ENCODE peak calls at places on chromosomes 16 and 17, in six cellular contexts. O, I, Y, F, D and V are unnamed samples.

GRCh38 chr16:10408824-10409381 is 23.0 kb downstream of the ATF7IP2 start:
- DNase-seq in O (no peak), I (no peak), Y (no peak), F (no peak), D (no peak), V (no peak)

GRCh38 chr17:79205688-79206205 is 131.1 kb downstream of the ENGASE start:
- DNase-seq in O (no peak), I (no peak), Y (no peak), F (no peak), D (no peak), V (no peak)

GRCh38 chr17:64196626-64197025 is 66.4 kb downstream of the TEX2 start:
- DNase-seq in O (no peak), I (no peak), Y (no peak), F (no peak), D (no peak), V (no peak)

GRCh38 chr17:28396635-28397239 is 9.3 kb downstream of the SLC46A1 start:
- DNase-seq in O (no peak), I (no peak), Y (no peak), F (no peak), D (no peak), V (no peak)

GRCh38 chr16:11511801-11512200 is 74.9 kb downstream of the LITAF start:
- DNase-seq in O (no peak), I (no peak), Y (no peak), F (no peak), D (no peak), V (no peak)

GRCh38 chr17:46949291-46950174 is 26.6 kb downstream of the GOSR2 start:
- DNase-seq in O (no peak), I (no peak), Y (no peak), F (no peak), D (no peak), V (no peak)

GRCh38 chr17:42849451-42850157 is 1.4 kb upstream of the AOC3 start:
- DNase-seq in O (no peak), I (no peak), Y (no peak), F (no peak), D (no peak), V (no peak)

GRCh38 chr17:82748756-82749155 is 3.1 kb upstream of the TBCD start:
- DNase-seq in O (no peak), I (no peak), Y (no peak), F (no peak), D (no peak), V (peak; percentile 49)

GRCh38 chr16:14325921-14326401 is 254.8 kb downstream of the MRTFB start:
- DNase-seq in O (no peak), I (no peak), Y (peak; percentile 49), F (no peak), D (no peak), V (no peak)

GRCh38 chr16:1909661-1910231 is 8.5 kb downstream of the HS3ST6 start:
- DNase-seq in O (no peak), I (no peak), Y (peak; percentile 46), F (no peak), D (peak; percentile 82), V (peak; percentile 79)

GRCh38 chr17:12990926-12991325 is 26.9 kb downstream of the ELAC2 start:
- DNase-seq in O (no peak), I (no peak), Y (no peak), F (no peak), D (no peak), V (no peak)

GRCh38 chr17:54408741-54409140 is 491.9 kb upstream of the TOM1L1 start:
- DNase-seq in O (no peak), I (no peak), Y (no peak), F (no peak), D (no peak), V (no peak)

GRCh38 chr17:54404259-54404658 is 496.4 kb upstream of the TOM1L1 start:
- DNase-seq in O (no peak), I (no peak), Y (no peak), F (no peak), D (no peak), V (no peak)

DNA sequence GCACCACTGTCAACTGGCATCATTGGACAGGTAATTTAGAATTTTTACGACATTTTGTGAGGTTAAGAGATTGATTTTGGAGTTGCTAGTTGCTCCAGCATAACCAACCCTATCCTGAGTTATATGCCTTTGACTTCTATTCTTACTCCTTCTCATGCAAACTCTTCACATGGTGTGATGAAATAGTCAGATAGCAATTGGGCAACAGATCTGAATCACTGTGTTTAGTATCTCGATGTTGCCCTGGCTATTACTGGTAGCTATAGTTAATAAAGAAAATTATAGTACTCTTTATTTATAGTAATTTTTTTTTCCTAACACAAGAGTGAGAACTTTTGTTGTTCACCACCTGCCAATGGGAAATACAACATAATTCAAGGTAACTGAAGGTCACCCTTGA is 494.8 kb upstream of the TOM1L1 start:
- DNase-seq in O (no peak), I (no peak), Y (no peak), F (no peak), D (no peak), V (no peak)
- H3K9me3 ChIP-seq in O (no peaks in the 10 kb centered on the region), I (no peaks in the 10 kb centered on the region), Y (no peaks in the 10 kb centered on the region), F (no peaks in the 10 kb centered on the region), D (no peaks in the 10 kb centered on the region), V (peaks cover 29% of the 10 kb centered on the region)

GRCh38 chr16:31132979-31133599 is 2.4 kb downstream of the PRSS8 start:
- DNase-seq in O (no peak), I (no peak), Y (no peak), F (no peak), D (no peak), V (no peak)

GRCh38 chr16:31135535-31136286 is at the start of gene PRSS8:
- DNase-seq in O (no peak), I (no peak), Y (no peak), F (no peak), D (peak; percentile 97), V (peak; percentile 95)

GRCh38 chr16:31136287-31136662 is 748 bp upstream of the PRSS8 start:
- DNase-seq in O (no peak), I (no peak), Y (no peak), F (no peak), D (no peak), V (no peak)

GRCh38 chr16:31134091-31134571 is 1.4 kb downstream of the PRSS8 start:
- DNase-seq in O (no peak), I (no peak), Y (peak; percentile 84), F (no peak), D (peak; percentile 27), V (no peak)

GRCh38 chr16:31134625-31135534 is 647 bp downstream of the PRSS8 start:
- DNase-seq in O (no peak), I (no peak), Y (peak; percentile 64), F (no peak), D (peak; percentile 80), V (peak; percentile 80)
- TF ChIP-seq CTCF in O (no peak), I (no peak), Y (no peak), F (no peak), D (peak; percentile 10), V (no peak)

GRCh38 chr16:35201151-35201550 is 1741.7 kb downstream of the TP53TG3F start:
- DNase-seq in O (no peak), I (no peak), Y (no peak), F (no peak), D (no peak), V (no peak)
- H3K9me3 ChIP-seq in O (peaks cover 3% of the 10 kb centered on the region), I (peaks cover 5% of the 10 kb centered on the region), Y (no peaks in the 10 kb centered on the region), F (no peaks in the 10 kb centered on the region), D (no peaks in the 10 kb centered on the region), V (peaks cover 50% of the 10 kb centered on the region)

GRCh38 chr17:50071692-50072091 is 15.8 kb downstream of the ITGA3 start:
- DNase-seq in O (no peak), I (no peak), Y (no peak), F (no peak), D (no peak), V (no peak)
- TF ChIP-seq CTCF in O (no peak), I (no peak), Y (no peak), F (no peak), D (no peak), V (no peak)

DNA sequence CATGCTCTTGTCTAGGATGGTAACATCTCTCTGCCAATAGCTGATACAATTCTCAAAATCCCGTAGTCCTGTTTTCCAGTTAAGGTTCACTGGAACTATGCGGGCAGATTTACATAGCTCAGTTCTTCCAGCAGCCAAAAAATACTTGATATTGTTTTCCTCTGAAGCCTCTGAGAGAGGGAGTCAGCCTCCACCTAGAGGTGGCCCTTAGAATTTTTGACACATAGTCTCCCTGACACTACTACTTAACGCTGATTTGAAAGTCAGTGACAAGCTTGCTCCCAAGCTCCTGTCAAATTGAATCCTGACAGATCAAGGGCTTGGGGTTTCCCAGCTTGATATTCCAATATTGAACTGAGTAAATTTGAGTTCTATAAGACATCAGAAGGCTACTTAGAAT is 1780.1 kb downstream of the TP53TG3F start:
- DNase-seq in O (no peak), I (no peak), Y (no peak), F (no peak), D (no peak), V (no peak)
- H3K9me3 ChIP-seq in O (peaks cover 11% of the 10 kb centered on the region), I (no peaks in the 10 kb centered on the region), Y (peaks cover 15% of the 10 kb centered on the region), F (no peaks in the 10 kb centered on the region), D (no peaks in the 10 kb centered on the region), V (peaks cover 61% of the 10 kb centered on the region)

GRCh38 chr16:85550422-85551318 is 62.5 kb upstream of the GSE1 start:
- DNase-seq in O (no peak), I (no peak), Y (no peak), F (no peak), D (no peak), V (peak; percentile 49)
- TF ChIP-seq CTCF in O (no peak), I (no peak), Y (no peak), F (no peak), D (no peak), V (no peak)

GRCh38 chr16:35748621-35749252 is 2289.3 kb downstream of the TP53TG3F start:
- DNase-seq in O (no peak), I (no peak), Y (no peak), F (no peak), D (no peak), V (no peak)
- H3K9me3 ChIP-seq in O (peaks cover 80% of the 10 kb centered on the region), I (peaks cover 63% of the 10 kb centered on the region), Y (no peaks in the 10 kb centered on the region), F (no peaks in the 10 kb centered on the region), D (no peaks in the 10 kb centered on the region), V (peaks cover 87% of the 10 kb centered on the region)

DNA sequence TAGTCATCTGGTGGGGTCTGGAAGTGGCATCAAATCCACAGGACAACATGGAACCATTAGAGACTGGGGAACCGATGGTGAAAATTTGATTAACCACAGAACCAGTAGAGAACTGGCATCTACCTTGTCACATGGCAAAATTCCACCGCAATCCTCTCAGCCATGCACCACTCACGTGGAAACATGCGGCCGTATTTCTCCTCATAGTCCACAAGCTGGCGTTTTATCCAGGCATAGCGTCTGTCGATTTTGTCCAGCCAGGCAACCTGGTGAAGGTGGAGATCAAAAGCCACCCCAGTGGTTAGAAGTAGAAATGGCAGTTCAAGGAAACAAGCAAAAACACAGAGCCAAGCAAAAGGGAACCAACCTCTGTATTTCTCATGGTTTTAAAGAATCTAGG is 87.6 kb downstream of the VPS53 start:
- DNase-seq in O (no peak), I (no peak), Y (no peak), F (no peak), D (no peak), V (no peak)
- TF ChIP-seq CTCF in O (no peak), I (no peak), Y (no peak), F (no peak), D (no peak), V (no peak)

DNA sequence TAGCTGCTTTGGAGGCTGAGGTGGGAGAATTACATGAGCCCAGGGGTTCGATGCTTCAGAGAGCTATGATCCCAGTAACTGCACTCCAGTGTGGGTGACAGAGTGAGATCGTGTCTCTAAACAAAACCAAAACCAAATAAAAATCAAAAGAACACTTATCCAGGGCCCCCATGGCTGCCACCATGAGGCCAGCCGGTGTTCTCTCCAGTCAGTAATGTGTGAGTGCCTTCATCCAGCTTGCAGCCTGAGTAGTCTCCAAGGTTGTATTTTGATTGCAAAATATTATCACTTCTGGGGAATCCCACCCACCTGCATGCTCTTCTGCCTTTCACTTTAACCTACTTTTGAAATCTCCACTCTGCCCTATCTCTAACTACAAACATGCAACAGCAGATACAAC is 221.0 kb upstream of the WSB1 start:
- DNase-seq in O (no peak), I (no peak), Y (no peak), F (no peak), D (no peak), V (no peak)
- H3K9me3 ChIP-seq in O (no peaks in the 10 kb centered on the region), I (no peaks in the 10 kb centered on the region), Y (no peaks in the 10 kb centered on the region), F (no peaks in the 10 kb centered on the region), D (no peaks in the 10 kb centered on the region), V (no peaks in the 10 kb centered on the region)